ENCODE peak calls at places on chromosome 20, in eight cellular contexts. M, W, L, V, Q, B, P and Y are unnamed samples.

GRCh38 chr20:34111057-34111711 is 859 bp downstream of the EIF2S2 start:
- DNase-seq in P (no peak), B (no peak), Q (no peak), L (peak), M (peak), W (peak), V (no peak), Y (peak)

GRCh38 chr20:21241400-21241799 is 61.7 kb upstream of the XRN2 start:
- DNase-seq in W (no peak), Q (no peak), L (no peak), P (no peak), M (no peak), B (no peak), V (no peak), Y (no peak)

GRCh38 chr20:50393242-50393641 is 116.9 kb upstream of the PTPN1 start:
- DNase-seq in L (no peak), M (no peak), W (no peak), Q (no peak), P (no peak), V (no peak), B (no peak), Y (no peak)

GRCh38 chr20:62508641-62509051 is 32.9 kb upstream of the GATA5 start:
- DNase-seq in B (no peak), V (no peak), W (no peak), L (no peak), P (no peak), Q (no peak), M (peak), Y (no peak)

GRCh38 chr20:1688886-1689538 is 31.4 kb upstream of the SIRPG start:
- DNase-seq in M (no peak), Q (no peak), B (no peak), V (no peak), L (no peak), P (no peak), W (no peak), Y (no peak)

GRCh38 chr20:33733654-33734576 is 2.1 kb downstream of the ZNF341 start:
- DNase-seq in L (peak), P (no peak), Q (no peak), B (no peak), M (peak), W (peak), V (no peak), Y (no peak)

GRCh38 chr20:9021699-9022098 is 47.2 kb upstream of the PLCB4 start:
- DNase-seq in B (no peak), P (no peak), Q (no peak), V (no peak), W (peak), M (peak), L (no peak), Y (no peak)

GRCh38 chr20:49579874-49580817 is 12.2 kb upstream of the PTGIS start:
- DNase-seq in B (no peak), V (no peak), L (peak), W (no peak), M (no peak), P (peak), Q (no peak), Y (no peak)

GRCh38 chr20:48684501-48685041 is 143.2 kb downstream of the PREX1 start:
- DNase-seq in B (no peak), P (no peak), V (no peak), W (no peak), L (no peak), M (no peak), Q (no peak), Y (no peak)

GRCh38 chr20:2327620-2328555 is 32.1 kb downstream of the TGM3 start:
- DNase-seq in P (no peak), M (no peak), W (no peak), Q (no peak), V (no peak), B (peak), L (no peak), Y (no peak)

GRCh38 chr20:2873747-2874041 is 413 bp downstream of the PTPRA start:
- DNase-seq in V (no peak), P (no peak), Q (no peak), L (no peak), B (no peak), M (no peak), W (no peak), Y (peak)

GRCh38 chr20:21183722-21184121 is 57.8 kb downstream of the KIZ start:
- DNase-seq in V (no peak), B (no peak), Q (no peak), L (no peak), P (no peak), M (peak), W (peak), Y (no peak)

GRCh38 chr20:64113444-64113775 is 6.0 kb upstream of the NPBWR2 start:
- DNase-seq in W (no peak), V (no peak), B (no peak), M (no peak), P (no peak), Q (no peak), L (no peak), Y (no peak)

GRCh38 chr20:24950128-24950835 is 1.2 kb downstream of the CST7 start:
- DNase-seq in V (no peak), L (no peak), W (no peak), P (no peak), B (peak), M (no peak), Q (no peak), Y (no peak)

GRCh38 chr20:46572181-46572580 is 21.7 kb upstream of the OCSTAMP start:
- DNase-seq in V (no peak), L (no peak), M (no peak), P (peak), B (peak), Q (no peak), W (no peak), Y (no peak)

GRCh38 chr20:51280047-51280446 is 257.1 kb upstream of the KCNG1 start:
- DNase-seq in Q (no peak), L (no peak), M (no peak), V (no peak), W (no peak), B (no peak), P (no peak), Y (no peak)

GRCh38 chr20:11734431-11734830 is 183.3 kb upstream of the BTBD3 start:
- DNase-seq in W (no peak), Q (no peak), P (no peak), M (no peak), L (no peak), B (no peak), V (no peak), Y (no peak)

GRCh38 chr20:47438464-47439381 is 63.0 kb upstream of the NCOA3 start:
- DNase-seq in W (no peak), P (no peak), V (peak), M (peak), L (no peak), B (no peak), Q (no peak), Y (no peak)

GRCh38 chr20:8225658-8226057 is 93.6 kb downstream of the PLCB1 start:
- DNase-seq in L (no peak), W (no peak), P (no peak), M (no peak), B (no peak), Q (no peak), V (no peak), Y (no peak)

GRCh38 chr20:58310291-58310782 is 822 bp downstream of the RAB22A start:
- DNase-seq in L (peak), M (no peak), V (no peak), W (peak), P (no peak), B (no peak), Q (no peak), Y (no peak)

GRCh38 chr20:19692100-19692499 is 66.0 kb upstream of the RIN2 start:
- DNase-seq in B (no peak), P (no peak), Q (no peak), V (no peak), W (no peak), L (peak), M (peak), Y (no peak)

GRCh38 chr20:48750941-48751620 is 76.7 kb downstream of the PREX1 start:
- DNase-seq in P (peak), Q (no peak), W (no peak), V (no peak), L (no peak), M (no peak), B (peak), Y (peak)

GRCh38 chr20:2749951-2750342 is 50.5 kb downstream of the CPXM1 start:
- DNase-seq in L (no peak), W (no peak), V (no peak), B (no peak), Q (no peak), M (no peak), P (no peak), Y (no peak)

GRCh38 chr20:52614036-52614863 is 357.9 kb upstream of the TSHZ2 start:
- DNase-seq in Q (no peak), M (no peak), W (no peak), L (no peak), V (no peak), P (no peak), B (no peak), Y (no peak)

GRCh38 chr20:40279390-40279789 is 409.6 kb downstream of the MAFB start:
- DNase-seq in P (peak), L (peak), W (peak), M (no peak), V (no peak), Q (no peak), B (no peak), Y (no peak)

GRCh38 chr20:53957421-53958172 is 112.8 kb downstream of the BCAS1 start:
- DNase-seq in P (no peak), W (peak), B (no peak), Q (no peak), L (no peak), M (no peak), V (no peak), Y (no peak)

GRCh38 chr20:35909176-35909575 is 45.1 kb downstream of the SCAND1 start:
- DNase-seq in M (no peak), L (no peak), W (no peak), B (no peak), Q (no peak), V (no peak), P (no peak), Y (no peak)
- TF ChIP-seq CTCF in M (no peak), L (no peak), W (no peak), B (no peak), Q (no peak), V (no peak), P (no peak), Y (no peak)

GRCh38 chr20:38049800-38050199 is 16.3 kb downstream of the RPRD1B start:
- DNase-seq in L (peak), V (no peak), Q (no peak), W (peak), M (no peak), B (no peak), P (no peak), Y (no peak)

GRCh38 chr20:38054647-38055046 is 21.1 kb downstream of the RPRD1B start:
- DNase-seq in B (no peak), L (no peak), M (no peak), W (no peak), P (no peak), V (no peak), Q (no peak), Y (no peak)

GRCh38 chr20:38055294-38055693 is 21.7 kb downstream of the RPRD1B start:
- DNase-seq in B (no peak), M (no peak), W (no peak), P (no peak), Q (no peak), L (no peak), V (no peak), Y (no peak)

GRCh38 chr20:38050691-38051090 is 17.1 kb downstream of the RPRD1B start:
- DNase-seq in W (no peak), P (no peak), Q (no peak), L (peak), V (no peak), M (no peak), B (no peak), Y (no peak)

DNA sequence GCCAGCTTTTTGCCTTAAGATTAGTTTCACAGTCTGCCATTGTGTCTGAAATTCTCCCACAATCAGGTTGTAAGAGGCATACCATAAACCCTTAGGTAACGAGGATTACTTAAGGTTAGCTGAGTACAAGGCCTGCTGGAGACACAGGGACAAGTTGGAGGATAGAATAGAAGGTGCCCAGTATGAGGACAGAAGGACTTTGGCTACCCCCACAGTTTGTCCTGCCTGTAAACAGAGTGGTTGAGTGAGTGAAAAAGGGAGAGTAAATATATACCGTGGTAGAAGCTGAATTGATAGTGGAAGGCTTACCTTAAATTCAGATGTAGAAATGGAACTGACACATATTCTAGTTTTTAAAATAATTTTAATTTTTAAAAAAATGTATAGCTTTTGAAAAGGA is 19.3 kb downstream of the RPRD1B start:
- DNase-seq in M (no peak), B (no peak), L (no peak), V (no peak), W (no peak), Q (no peak), P (no peak), Y (no peak)
- TF ChIP-seq CTCF in M (no peak), B (no peak), L (no peak), V (no peak), W (no peak), Q (no peak), P (no peak), Y (no peak)

DNA sequence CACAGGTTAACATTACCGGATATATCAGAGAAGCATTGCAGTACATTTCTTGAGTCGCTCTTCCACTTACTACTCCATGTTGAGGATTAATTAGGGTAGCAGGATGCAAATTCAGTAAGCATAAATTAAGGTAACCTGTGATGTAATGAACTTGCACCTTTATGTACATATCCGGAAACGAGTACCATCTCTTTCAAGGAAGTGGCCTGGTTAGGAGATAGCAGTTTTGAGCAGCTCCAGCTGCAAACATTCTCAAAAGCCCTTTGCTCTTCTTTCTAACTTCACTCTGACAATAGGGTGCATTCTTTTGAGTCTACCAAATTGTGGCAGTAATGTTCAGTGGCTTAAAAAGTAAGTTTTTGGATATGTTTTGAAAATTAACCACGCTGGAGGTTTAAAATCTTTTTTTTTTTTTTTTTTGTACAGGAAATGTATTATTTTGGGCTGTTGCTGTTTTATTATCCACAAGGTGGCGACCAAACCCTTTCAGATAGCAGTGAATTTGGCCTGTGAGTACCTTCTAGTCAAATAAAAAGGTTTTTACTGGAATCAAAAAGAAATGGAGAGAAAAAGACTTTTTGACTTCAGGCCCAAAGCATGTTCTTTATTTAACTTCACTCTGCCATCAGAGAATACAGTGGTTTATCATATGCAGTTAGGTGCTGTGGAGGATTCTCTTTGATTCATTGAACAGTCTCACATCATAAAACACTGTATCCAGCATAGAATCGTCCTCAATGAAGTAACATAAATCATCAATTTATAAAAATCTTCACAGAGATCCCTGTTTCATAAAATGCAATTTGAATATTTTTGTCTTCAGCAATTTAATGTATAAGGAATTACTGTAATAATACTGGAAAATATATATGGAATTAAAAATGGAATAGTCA is 8.9 kb downstream of the FAM217B start:
- DNase-seq in Q (no peak), P (no peak), V (peak), M (peak), W (peak), B (no peak), L (peak), Y (peak)
- TF ChIP-seq CTCF in Q (peak), P (peak), V (peak), M (peak), W (peak), B (peak), L (peak), Y (peak)

GRCh38 chr20:56626367-56627121 is 2.6 kb upstream of the TFAP2C start:
- DNase-seq in W (peak), M (peak), P (no peak), V (peak), Q (no peak), B (peak), L (no peak), Y (peak)
- TF ChIP-seq CTCF in W (peak), M (peak), P (no peak), V (peak), Q (no peak), B (no peak), L (peak), Y (peak)

DNA sequence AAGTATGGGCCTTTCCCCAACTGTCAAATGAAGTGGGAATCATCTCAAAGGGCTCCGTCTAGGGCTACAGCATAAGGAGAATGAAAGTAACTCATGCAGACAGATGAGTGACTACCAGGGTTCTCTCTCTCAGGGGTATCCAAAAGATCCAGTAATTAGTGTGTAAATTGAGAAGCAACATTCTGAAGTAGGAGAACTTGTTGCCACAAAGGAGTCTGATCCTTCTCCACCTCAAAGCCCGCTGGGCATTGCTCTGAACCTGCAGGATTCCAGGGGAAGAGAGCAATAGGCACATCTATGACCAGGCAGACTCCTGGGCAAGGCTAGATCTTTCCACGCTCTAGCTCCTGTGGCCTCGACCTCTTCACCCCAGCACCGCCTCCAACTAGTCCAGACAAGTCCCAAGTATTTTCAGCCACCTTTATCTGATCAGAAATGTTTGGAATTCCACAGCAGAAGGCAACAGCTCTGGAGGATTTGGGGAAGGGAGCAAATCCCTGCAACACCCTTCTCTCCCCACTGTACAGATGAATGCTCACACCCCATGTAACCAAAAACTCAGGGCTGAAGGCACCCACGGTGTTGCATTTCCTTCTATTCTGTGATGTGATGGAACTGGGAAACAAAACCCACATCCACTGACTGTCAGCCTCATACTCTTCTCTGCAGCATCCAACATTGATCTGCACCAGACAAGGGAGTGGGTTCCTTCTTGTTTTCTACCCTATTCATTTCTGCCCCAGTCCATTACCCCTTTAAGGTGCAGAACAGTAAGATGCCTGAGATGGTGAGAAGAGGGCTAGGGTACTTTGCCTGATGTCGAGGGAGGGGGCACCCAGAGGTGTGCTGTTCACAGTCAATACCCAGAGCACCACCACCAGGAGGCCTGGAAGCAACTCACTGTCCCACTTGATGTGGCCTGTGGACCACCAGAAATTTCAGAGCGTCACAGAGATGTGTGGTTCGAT is 41.0 kb downstream of the COX4I2 start:
- DNase-seq in W (no peak), P (no peak), Q (no peak), M (no peak), B (no peak), V (no peak), L (no peak), Y (no peak)
- TF ChIP-seq CTCF in W (peak), P (no peak), Q (no peak), M (no peak), B (no peak), V (no peak), L (no peak), Y (no peak)

GRCh38 chr20:37194616-37195015 is 15.3 kb upstream of the MROH8 start:
- DNase-seq in W (no peak), L (no peak), M (no peak), Q (no peak), P (no peak), V (no peak), B (no peak), Y (no peak)
- TF ChIP-seq CTCF in W (no peak), L (no peak), M (no peak), Q (no peak), P (no peak), V (no peak), B (no peak), Y (no peak)

GRCh38 chr20:44448753-44449546 is 26.7 kb upstream of the TTPAL start:
- DNase-seq in W (no peak), V (peak), P (no peak), M (peak), L (no peak), Q (no peak), B (no peak), Y (peak)
- TF ChIP-seq CTCF in W (peak), V (peak), P (no peak), M (peak), L (no peak), Q (no peak), B (no peak), Y (peak)